ENCODE peak calls at places on chromosomes 5 and 9, in four cellular contexts. One of them, this sample, is unnamed.

GRCh38 chr9:137982132-137982666 is 104.6 kb downstream of the CACNA1B start:
- DNase-seq in AG04449: no peak
- DNase-seq in transverse colon: no peak
- DNase-seq in astrocyte: no peak
- DNase-seq in this sample: no peak

GRCh38 chr5:116225318-116225717 is 140.5 kb downstream of the COMMD10 start:
- DNase-seq in AG04449: no peak
- DNase-seq in transverse colon: no peak
- DNase-seq in astrocyte: no peak
- DNase-seq in this sample: no peak

GRCh38 chr9:114932502-114932901 is 2.1 kb upstream of the TNFSF8 start:
- DNase-seq in AG04449: no peak
- DNase-seq in transverse colon: no peak
- DNase-seq in astrocyte: no peak
- DNase-seq in this sample: no peak

GRCh38 chr9:135561391-135562234 is at the start of gene PAEP:
- DNase-seq in AG04449: no peak
- DNase-seq in transverse colon: no peak
- DNase-seq in astrocyte: no peak
- DNase-seq in this sample: no peak

GRCh38 chr9:948497-948896 is 28.0 kb upstream of the DMRT3 start:
- DNase-seq in AG04449: no peak
- DNase-seq in transverse colon: no peak
- DNase-seq in astrocyte: no peak
- DNase-seq in this sample: no peak

GRCh38 chr5:34913072-34913471 is 2.2 kb downstream of the RAD1 start:
- DNase-seq in AG04449: peak; percentile 77
- DNase-seq in transverse colon: no peak
- DNase-seq in astrocyte: peak; percentile 38
- DNase-seq in this sample: peak; percentile 66

GRCh38 chr9:94860678-94861588 is 134.4 kb downstream of the AOPEP start:
- DNase-seq in AG04449: peak; percentile 79
- DNase-seq in transverse colon: peak; percentile 59
- DNase-seq in astrocyte: peak; percentile 100
- DNase-seq in this sample: peak; percentile 86

GRCh38 chr5:122668552-122668951 is 106.3 kb upstream of the SNX2 start:
- DNase-seq in AG04449: no peak
- DNase-seq in transverse colon: no peak
- DNase-seq in astrocyte: no peak
- DNase-seq in this sample: no peak

GRCh38 chr5:77945874-77946273 is 169.7 kb upstream of the TBCA start:
- DNase-seq in AG04449: no peak
- DNase-seq in transverse colon: no peak
- DNase-seq in astrocyte: no peak
- DNase-seq in this sample: no peak

GRCh38 chr9:113634597-113635515 is 171.3 kb downstream of the RGS3 start:
- DNase-seq in AG04449: no peak
- DNase-seq in transverse colon: no peak
- DNase-seq in astrocyte: no peak
- DNase-seq in this sample: no peak

GRCh38 chr5:17167171-17167891 is 50.1 kb upstream of the BASP1 start:
- DNase-seq in AG04449: no peak
- DNase-seq in transverse colon: no peak
- DNase-seq in astrocyte: peak; percentile 64
- DNase-seq in this sample: no peak

This sample was measured in GM04504.